ENCODE peak calls at places on chromosomes 6 and 20, in five cellular contexts. One of them, this sample, is unnamed.

GRCh38 chr20:32456869-32457421 is 98.8 kb downstream of the ASXL1 start:
- DNase-seq in dorsolateral prefrontal cortex: peak
- DNase-seq in cardiac fibroblast: peak
- DNase-seq in neural progenitor cell: peak
- DNase-seq in epithelial cell of esophagus: no peak
- DNase-seq in this sample: no peak

GRCh38 chr20:20683922-20684321 is 28.5 kb downstream of the RALGAPA2 start:
- DNase-seq in dorsolateral prefrontal cortex: no peak
- DNase-seq in cardiac fibroblast: no peak
- DNase-seq in neural progenitor cell: no peak
- DNase-seq in epithelial cell of esophagus: no peak
- DNase-seq in this sample: no peak

GRCh38 chr6:157223486-157223885 is 99.8 kb downstream of the TMEM242 start:
- DNase-seq in dorsolateral prefrontal cortex: no peak
- DNase-seq in cardiac fibroblast: no peak
- DNase-seq in neural progenitor cell: no peak
- DNase-seq in epithelial cell of esophagus: no peak
- DNase-seq in this sample: no peak

GRCh38 chr20:58086763-58087566 is 141.5 kb downstream of the ANKRD60 start:
- DNase-seq in dorsolateral prefrontal cortex: peak
- DNase-seq in cardiac fibroblast: peak
- DNase-seq in neural progenitor cell: peak
- DNase-seq in epithelial cell of esophagus: peak
- DNase-seq in this sample: no peak

GRCh38 chr20:50528804-50529351 is 18.7 kb downstream of the PTPN1 start:
- DNase-seq in dorsolateral prefrontal cortex: no peak
- DNase-seq in cardiac fibroblast: peak
- DNase-seq in neural progenitor cell: no peak
- DNase-seq in epithelial cell of esophagus: no peak
- DNase-seq in this sample: no peak

GRCh38 chr6:111558690-111559192 is 46.9 kb downstream of the TRAF3IP2 start:
- DNase-seq in dorsolateral prefrontal cortex: no peak
- DNase-seq in cardiac fibroblast: no peak
- DNase-seq in neural progenitor cell: no peak
- DNase-seq in epithelial cell of esophagus: no peak
- DNase-seq in this sample: no peak

GRCh38 chr6:161009991-161010390 is 18.4 kb downstream of the MAP3K4 start:
- DNase-seq in dorsolateral prefrontal cortex: no peak
- DNase-seq in cardiac fibroblast: no peak
- DNase-seq in neural progenitor cell: no peak
- DNase-seq in epithelial cell of esophagus: no peak
- DNase-seq in this sample: no peak

GRCh38 chr6:76166874-76167273 is 94.4 kb upstream of the IMPG1 start:
- DNase-seq in dorsolateral prefrontal cortex: no peak
- DNase-seq in cardiac fibroblast: no peak
- DNase-seq in neural progenitor cell: no peak
- DNase-seq in epithelial cell of esophagus: no peak
- DNase-seq in this sample: no peak

GRCh38 chr6:99178168-99178567 is 171.3 kb downstream of the FAXC start:
- DNase-seq in dorsolateral prefrontal cortex: no peak
- DNase-seq in cardiac fibroblast: no peak
- DNase-seq in neural progenitor cell: no peak
- DNase-seq in epithelial cell of esophagus: peak
- DNase-seq in this sample: no peak

GRCh38 chr6:141548969-141549368 is 583.8 kb upstream of the GJE1 start:
- DNase-seq in dorsolateral prefrontal cortex: no peak
- DNase-seq in cardiac fibroblast: peak
- DNase-seq in neural progenitor cell: no peak
- DNase-seq in epithelial cell of esophagus: peak
- DNase-seq in this sample: no peak
- H3K4me3 ChIP-seq in dorsolateral prefrontal cortex: no peak
- H3K4me3 ChIP-seq in cardiac fibroblast: no peak
- H3K4me3 ChIP-seq in neural progenitor cell: no peak
- H3K4me3 ChIP-seq in epithelial cell of esophagus: no peak
- H3K4me3 ChIP-seq in this sample: no peak

GRCh38 chr6:8102122-8102958 is at the start of gene EEF1E1:
- DNase-seq in dorsolateral prefrontal cortex: peak
- DNase-seq in cardiac fibroblast: peak
- DNase-seq in neural progenitor cell: peak
- DNase-seq in epithelial cell of esophagus: peak
- DNase-seq in this sample: peak
- H3K4me3 ChIP-seq in dorsolateral prefrontal cortex: peak
- H3K4me3 ChIP-seq in cardiac fibroblast: peak
- H3K4me3 ChIP-seq in neural progenitor cell: peak
- H3K4me3 ChIP-seq in epithelial cell of esophagus: peak
- H3K4me3 ChIP-seq in this sample: peak

GRCh38 chr6:31826793-31827285 is 699 bp upstream of the HSPA1B start:
- DNase-seq in dorsolateral prefrontal cortex: peak
- DNase-seq in cardiac fibroblast: no peak
- DNase-seq in neural progenitor cell: peak
- DNase-seq in epithelial cell of esophagus: peak
- DNase-seq in this sample: peak
- H3K4me3 ChIP-seq in dorsolateral prefrontal cortex: peak
- H3K4me3 ChIP-seq in cardiac fibroblast: peak
- H3K4me3 ChIP-seq in neural progenitor cell: peak
- H3K4me3 ChIP-seq in epithelial cell of esophagus: peak
- H3K4me3 ChIP-seq in this sample: peak

DNA sequence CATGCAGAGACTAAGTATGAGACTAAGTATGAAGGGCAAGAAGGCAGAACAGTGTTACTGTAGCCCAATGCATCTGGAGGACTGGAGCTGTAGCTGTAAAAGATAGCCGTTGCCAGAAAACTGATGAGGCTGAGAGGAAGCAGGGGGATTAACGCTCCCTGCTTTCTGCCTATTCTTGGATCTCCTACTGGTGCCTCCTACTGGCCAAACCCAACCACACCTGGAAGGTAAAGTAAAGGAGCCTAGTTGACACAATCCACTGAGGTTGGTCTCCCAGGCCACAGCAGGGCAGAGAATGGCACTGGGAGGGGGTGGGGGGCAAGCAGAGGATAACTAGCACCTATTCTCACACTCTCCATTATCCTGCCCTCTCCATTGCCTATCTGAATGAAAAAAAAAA is 105.0 kb upstream of the MRPS10 start:
- DNase-seq in dorsolateral prefrontal cortex: no peak
- DNase-seq in cardiac fibroblast: no peak
- DNase-seq in neural progenitor cell: peak
- DNase-seq in epithelial cell of esophagus: no peak
- DNase-seq in this sample: no peak
- H3K4me3 ChIP-seq in dorsolateral prefrontal cortex: no peak
- H3K4me3 ChIP-seq in cardiac fibroblast: no peak
- H3K4me3 ChIP-seq in neural progenitor cell: no peak
- H3K4me3 ChIP-seq in epithelial cell of esophagus: no peak
- H3K4me3 ChIP-seq in this sample: no peak